ENCODE peak calls at places on chromosomes 3 and 15, in four cellular contexts. G, O, U and N are unnamed samples. For H3K36me3, the result is how much of the 10 kb centered on the place peaks cover.

GRCh38 chr15:92822216-92823144 is 77.6 kb upstream of the CHD2 start:
- DNase-seq in G (no peak), U (peak), O (no peak), N (no peak)

GRCh38 chr15:37093480-37094410 is 6.6 kb downstream of the MEIS2 start:
- DNase-seq in G (no peak), U (no peak), O (peak), N (no peak)

GRCh38 chr3:174716956-174717355 is 142.2 kb upstream of the NAALADL2 start:
- DNase-seq in U (no peak), G (no peak), O (no peak), N (no peak)

GRCh38 chr15:60389261-60390077 is 8.3 kb downstream of the ANXA2 start:
- DNase-seq in G (no peak), U (no peak), O (no peak), N (no peak)

GRCh38 chr15:36882487-36883108 is 217.8 kb downstream of the MEIS2 start:
- DNase-seq in G (no peak), U (no peak), O (peak), N (no peak)

GRCh38 chr3:31960793-31961431 is 20.1 kb downstream of the OSBPL10 start:
- DNase-seq in G (no peak), U (peak), O (peak), N (no peak)

GRCh38 chr3:151347432-151347831 is 18.1 kb upstream of the P2RY13 start:
- DNase-seq in U (peak), G (peak), O (no peak), N (peak)

GRCh38 chr15:60318236-60318867 is 79.4 kb downstream of the ANXA2 start:
- DNase-seq in O (no peak), G (no peak), U (no peak), N (no peak)

GRCh38 chr3:195892355-195893120 is 15.8 kb downstream of the TNK2 start:
- DNase-seq in G (peak), O (peak), U (no peak), N (peak)

GRCh38 chr3:13617981-13618380 is 69.1 kb downstream of the FBLN2 start:
- DNase-seq in G (no peak), O (no peak), U (no peak), N (no peak)

GRCh38 chr15:41989573-41990242 is 17.4 kb upstream of the EHD4 start:
- DNase-seq in O (peak), U (peak), G (peak), N (peak)

GRCh38 chr3:31312400-31312799 is 220.3 kb upstream of the STT3B start:
- DNase-seq in U (no peak), O (peak), G (no peak), N (no peak)

GRCh38 chr3:193391902-193392301 is 13.3 kb upstream of the ATP13A5 start:
- DNase-seq in G (no peak), U (peak), O (no peak), N (no peak)

GRCh38 chr3:131218196-131218595 is 163.4 kb upstream of the NUDT16 start:
- DNase-seq in U (no peak), O (peak), G (no peak), N (no peak)

GRCh38 chr3:24138876-24139256 is 193.8 kb downstream of the NR1D2 start:
- DNase-seq in O (no peak), U (no peak), G (no peak), N (no peak)

GRCh38 chr3:87997966-87998365 is 60.8 kb downstream of the CGGBP1 start:
- DNase-seq in O (no peak), U (no peak), G (no peak), N (no peak)

GRCh38 chr3:128238100-128238459 is 84.8 kb downstream of the EEFSEC start:
- DNase-seq in G (no peak), O (no peak), U (no peak), N (no peak)

GRCh38 chr3:59192473-59192872 is 142.6 kb upstream of the CFAP20DC start:
- DNase-seq in G (no peak), U (no peak), O (peak), N (no peak)

GRCh38 chr3:10164546-10165393 is at the start of gene IRAK2:
- DNase-seq in O (peak), U (peak), G (peak), N (peak)

GRCh38 chr3:172604895-172605646 is 81.8 kb upstream of the TNFSF10 start:
- DNase-seq in U (no peak), O (no peak), G (no peak), N (no peak)

GRCh38 chr3:172598904-172599303 is 75.7 kb upstream of the TNFSF10 start:
- DNase-seq in U (no peak), O (no peak), G (no peak), N (no peak)

GRCh38 chr3:172596394-172596706 is 73.1 kb upstream of the TNFSF10 start:
- DNase-seq in U (no peak), G (no peak), O (no peak), N (no peak)

GRCh38 chr3:172601066-172601832 is 78.0 kb upstream of the TNFSF10 start:
- DNase-seq in O (no peak), G (no peak), U (no peak), N (no peak)

DNA sequence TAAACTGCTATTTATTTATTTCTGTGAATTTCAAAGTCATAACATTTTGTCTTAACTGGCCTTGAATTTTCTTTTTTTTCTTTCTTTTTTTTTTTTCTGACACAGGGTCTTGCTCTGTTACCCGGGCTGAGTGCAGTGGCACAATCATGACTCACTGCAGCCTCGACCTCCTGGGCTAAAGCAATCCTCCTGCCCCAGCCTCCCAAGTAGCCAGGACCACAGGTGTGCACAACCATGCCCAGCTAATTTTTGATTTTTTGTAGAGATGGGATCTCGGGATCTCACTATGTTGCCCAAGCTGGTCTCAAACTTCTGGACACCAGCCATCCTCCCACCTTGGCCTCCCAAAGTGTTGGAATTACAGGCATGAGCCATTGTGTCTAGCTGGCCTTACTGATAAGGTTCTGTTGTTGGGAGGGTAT is 77.4 kb upstream of the TNFSF10 start:
- DNase-seq in O (no peak), G (no peak), U (no peak), N (no peak)
- H3K27ac ChIP-seq in O (no peak), G (no peak), U (no peak), N (no peak)

DNA sequence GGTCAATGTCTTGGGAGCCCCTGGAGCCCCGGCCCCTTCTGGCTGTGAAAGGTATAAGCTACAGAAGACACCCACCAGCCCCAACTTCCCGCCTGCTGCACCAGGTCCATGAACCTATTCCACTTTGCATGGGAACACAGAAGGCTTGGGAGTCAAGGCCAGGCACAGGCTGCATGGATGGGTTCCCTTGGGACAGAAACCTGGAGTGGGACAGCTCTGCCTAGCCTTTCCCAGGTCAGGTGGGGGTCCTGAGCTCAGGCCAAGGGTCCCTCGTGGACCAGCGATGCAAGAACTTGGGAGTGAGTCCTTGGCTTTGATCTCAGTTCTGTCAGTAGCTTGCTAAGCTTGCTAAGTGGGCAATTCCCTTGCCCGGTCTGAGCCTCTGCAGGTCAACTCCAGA is 25.0 kb downstream of the TKT start:
- DNase-seq in U (no peak), O (no peak), G (peak), N (no peak)
- H3K36me3 ChIP-seq in U (under half), O (half or more), G (half or more), N (under half)

GRCh38 chr15:98753726-98754125 is 105.4 kb downstream of the IGF1R start:
- DNase-seq in O (no peak), U (no peak), G (no peak), N (no peak)
- H3K27ac ChIP-seq in O (no peak), U (no peak), G (peak), N (no peak)

GRCh38 chr3:44446929-44447328 is 30.5 kb downstream of the ZNF445 start:
- DNase-seq in U (no peak), G (no peak), O (no peak), N (no peak)
- H3K36me3 ChIP-seq in U (under half), G (half or more), O (half or more), N (half or more)

DNA sequence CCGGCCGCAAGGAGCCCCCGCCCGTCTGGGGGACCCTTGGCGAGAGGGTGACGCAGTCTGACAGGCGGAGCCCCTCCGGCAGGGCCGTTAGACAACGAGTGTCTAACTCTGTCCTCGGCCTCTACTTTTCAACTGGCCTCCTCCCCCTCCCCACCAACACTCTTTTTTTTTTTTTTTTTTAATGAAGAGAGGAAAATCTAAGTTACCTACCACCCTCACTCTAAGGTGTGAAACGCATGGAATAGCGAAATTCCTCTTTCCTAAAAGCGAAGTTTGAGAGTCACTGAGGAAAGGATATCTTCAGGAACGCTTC is 521 bp upstream of the SUSD5 start:
- DNase-seq in U (no peak), G (no peak), O (no peak), N (no peak)
- H3K27ac ChIP-seq in U (no peak), G (peak), O (no peak), N (no peak)

GRCh38 chr15:59255647-59256380 is 49.2 kb downstream of the LDHAL6B start:
- DNase-seq in U (no peak), O (no peak), G (no peak), N (no peak)

GRCh38 chr15:59251001-59251845 is 44.6 kb downstream of the LDHAL6B start:
- DNase-seq in O (no peak), G (no peak), U (no peak), N (no peak)

GRCh38 chr15:59250249-59250648 is 43.6 kb downstream of the LDHAL6B start:
- DNase-seq in G (no peak), O (no peak), U (no peak), N (no peak)

GRCh38 chr15:59249816-59250215 is 43.2 kb downstream of the LDHAL6B start:
- DNase-seq in G (no peak), O (no peak), U (no peak), N (no peak)

GRCh38 chr15:59252137-59252536 is 45.5 kb downstream of the LDHAL6B start:
- DNase-seq in U (no peak), G (no peak), O (no peak), N (no peak)
- H3K36me3 ChIP-seq in U (under half), G (under half), O (under half), N (under half)

GRCh38 chr15:40554164-40554530 is 10.7 kb downstream of the CCDC32 start:
- DNase-seq in U (peak), G (no peak), O (no peak), N (no peak)
- H3K27ac ChIP-seq in U (no peak), G (no peak), O (peak), N (no peak)

DNA sequence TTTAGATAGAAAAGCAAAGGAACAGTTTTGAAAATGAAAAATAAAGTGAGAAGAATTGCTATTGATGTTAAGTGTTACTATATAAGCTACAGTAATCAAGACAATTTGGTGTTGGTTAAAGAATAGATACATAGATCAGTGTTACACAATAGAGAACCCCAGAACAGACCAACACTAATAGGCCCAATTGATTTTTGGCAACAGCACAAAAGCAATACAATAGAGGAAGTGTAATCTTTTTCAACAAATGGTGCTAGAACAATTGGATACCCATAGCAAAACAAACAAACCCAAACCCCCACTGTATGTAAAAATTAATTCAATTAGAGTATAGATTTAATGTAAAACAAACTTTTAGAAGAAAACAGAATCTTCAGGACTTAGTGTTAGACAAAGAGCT is 61.8 kb downstream of the ATP11B start:
- DNase-seq in U (no peak), G (no peak), O (no peak), N (no peak)
- H3K36me3 ChIP-seq in U (under half), G (under half), O (half or more), N (under half)